ENCODE peak calls at places on chromosomes 2 and 18, in seven cellular contexts. I is pancreas, U is PC-9, D is upper lobe of right lung, L is GM23248, C is osteoblast, M is lower lobe of right lung. J is an unnamed sample.

GRCh38 chr2:223078482-223078881 is 26.5 kb downstream of the KCNE4 start:
- DNase-seq in I (no peak), U (no peak), D (no peak), L (no peak), C (no peak), M (no peak), J (no peak)

GRCh38 chr2:190477563-190478454 is 56.7 kb downstream of the NEMP2 start:
- DNase-seq in I (no peak), U (no peak), D (no peak), L (peak; percentile 16), C (no peak), M (no peak), J (no peak)

GRCh38 chr18:56884511-56884910 is 233.4 kb downstream of the WDR7 start:
- DNase-seq in I (no peak), U (no peak), D (no peak), L (no peak), C (no peak), M (no peak), J (no peak)

GRCh38 chr2:37365669-37366068 is 21.2 kb downstream of the QPCT start:
- DNase-seq in I (no peak), U (peak; percentile 76), D (no peak), L (peak; percentile 48), C (peak; percentile 61), M (no peak), J (no peak)

GRCh38 chr2:2599441-2599840 is 268.4 kb upstream of the MYT1L start:
- DNase-seq in I (no peak), U (no peak), D (no peak), L (no peak), C (no peak), M (no peak), J (no peak)

GRCh38 chr2:224121406-224122067 is 82.5 kb upstream of the SERPINE2 start:
- DNase-seq in I (no peak), U (no peak), D (no peak), L (no peak), C (no peak), M (no peak), J (no peak)

GRCh38 chr18:46772396-46772795 is 15.5 kb upstream of the ST8SIA5 start:
- DNase-seq in I (no peak), U (no peak), D (no peak), L (no peak), C (no peak), M (no peak), J (no peak)

GRCh38 chr2:220147186-220147585 is 519.8 kb downstream of the SLC4A3 start:
- DNase-seq in I (no peak), U (no peak), D (no peak), L (peak; percentile 75), C (peak; percentile 76), M (no peak), J (no peak)

GRCh38 chr2:169509230-169509917 is at the start of gene KLHL41:
- DNase-seq in I (no peak), U (no peak), D (no peak), L (peak; percentile 48), C (no peak), M (no peak), J (no peak)

GRCh38 chr2:70975237-70975636 is 3.2 kb upstream of the ANKRD53 start:
- DNase-seq in I (no peak), U (no peak), D (no peak), L (no peak), C (peak; percentile 22), M (no peak), J (no peak)

GRCh38 chr2:174120346-174120745 is 128.0 kb downstream of the OLA1 start:
- DNase-seq in I (no peak), U (peak; percentile 86), D (no peak), L (peak; percentile 38), C (no peak), M (no peak), J (no peak)

GRCh38 chr18:11946756-11947155 is 34.6 kb upstream of the IMPA2 start:
- DNase-seq in I (no peak), U (no peak), D (no peak), L (peak; percentile 75), C (no peak), M (no peak), J (peak; percentile 64)

GRCh38 chr2:239161711-239162140 is 239.1 kb downstream of the HDAC4 start:
- DNase-seq in I (peak; percentile 38), U (no peak), D (peak; percentile 58), L (no peak), C (no peak), M (peak; percentile 22), J (peak; percentile 44)

GRCh38 chr2:100742884-100743283 is 77.1 kb upstream of the NPAS2 start:
- DNase-seq in I (no peak), U (no peak), D (no peak), L (peak; percentile 94), C (peak; percentile 79), M (no peak), J (peak; percentile 35)

GRCh38 chr2:127685410-127686110 is 10.2 kb upstream of the LIMS2 start:
- DNase-seq in I (no peak), U (no peak), D (no peak), L (no peak), C (peak; percentile 47), M (no peak), J (no peak)

GRCh38 chr2:10665833-10666232 is 23.9 kb downstream of the NOL10 start:
- DNase-seq in I (no peak), U (no peak), D (no peak), L (no peak), C (no peak), M (no peak), J (no peak)

GRCh38 chr2:144403940-144404339 is 116.0 kb downstream of the ZEB2 start:
- DNase-seq in I (no peak), U (no peak), D (peak; percentile 60), L (no peak), C (no peak), M (no peak), J (peak; percentile 31)

GRCh38 chr2:20196053-20196880 is 28.7 kb downstream of the SDC1 start:
- DNase-seq in I (no peak), U (no peak), D (peak; percentile 90), L (no peak), C (no peak), M (peak; percentile 85), J (no peak)

GRCh38 chr2:92073815-92074548 is 2797.2 kb upstream of the TEKT4 start:
- DNase-seq in I (peak; percentile 43), U (no peak), D (peak; percentile 32), L (no peak), C (no peak), M (peak; percentile 14), J (no peak)

GRCh38 chr2:5692561-5693287 is 540 bp downstream of the SOX11 start:
- DNase-seq in I (peak; percentile 58), U (no peak), D (no peak), L (peak; percentile 17), C (peak; percentile 85), M (no peak), J (peak; percentile 50)

GRCh38 chr2:16373341-16373740 is 292.3 kb downstream of the CYRIA start:
- DNase-seq in I (no peak), U (no peak), D (no peak), L (no peak), C (no peak), M (no peak), J (no peak)

GRCh38 chr2:169358016-169358415 is 4.3 kb downstream of the LRP2 start:
- DNase-seq in I (no peak), U (no peak), D (no peak), L (no peak), C (no peak), M (no peak), J (no peak)

GRCh38 chr18:39752351-39752750 is 2186.8 kb upstream of the CELF4 start:
- DNase-seq in I (no peak), U (no peak), D (no peak), L (no peak), C (no peak), M (no peak), J (no peak)

GRCh38 chr2:24875901-24876300 is 44.1 kb downstream of the ADCY3 start:
- DNase-seq in I (no peak), U (no peak), D (no peak), L (no peak), C (no peak), M (no peak), J (no peak)

GRCh38 chr2:27115485-27115884 is 3.4 kb downstream of the CGREF1 start:
- DNase-seq in I (no peak), U (no peak), D (no peak), L (no peak), C (peak; percentile 29), M (no peak), J (no peak)

GRCh38 chr2:157838442-157839161 is 37.5 kb downstream of the ACVR1 start:
- DNase-seq in I (peak; percentile 61), U (no peak), D (no peak), L (peak; percentile 80), C (peak; percentile 70), M (no peak), J (peak; percentile 50)

GRCh38 chr2:239815638-239816035 is 209.5 kb downstream of the NDUFA10 start:
- DNase-seq in I (no peak), U (no peak), D (no peak), L (no peak), C (no peak), M (no peak), J (no peak)

GRCh38 chr18:76866631-76867030 is 44.3 kb downstream of the ZNF236 start:
- DNase-seq in I (no peak), U (no peak), D (no peak), L (no peak), C (no peak), M (no peak), J (no peak)

GRCh38 chr2:23546913-23547312 is 161.9 kb downstream of the KLHL29 start:
- DNase-seq in I (no peak), U (no peak), D (no peak), L (no peak), C (peak; percentile 11), M (no peak), J (no peak)
- H3K27ac ChIP-seq in I (no peak overlapping the region), U (no peak overlapping the region), D (no peak overlapping the region), L (no peak overlapping the region), C (no peak overlapping the region), M (no peak overlapping the region), J (no peak overlapping the region)

GRCh38 chr2:107473145-107473544 is 353.5 kb upstream of the RGPD4 start:
- DNase-seq in I (no peak), U (no peak), D (no peak), L (no peak), C (no peak), M (no peak), J (no peak)

DNA sequence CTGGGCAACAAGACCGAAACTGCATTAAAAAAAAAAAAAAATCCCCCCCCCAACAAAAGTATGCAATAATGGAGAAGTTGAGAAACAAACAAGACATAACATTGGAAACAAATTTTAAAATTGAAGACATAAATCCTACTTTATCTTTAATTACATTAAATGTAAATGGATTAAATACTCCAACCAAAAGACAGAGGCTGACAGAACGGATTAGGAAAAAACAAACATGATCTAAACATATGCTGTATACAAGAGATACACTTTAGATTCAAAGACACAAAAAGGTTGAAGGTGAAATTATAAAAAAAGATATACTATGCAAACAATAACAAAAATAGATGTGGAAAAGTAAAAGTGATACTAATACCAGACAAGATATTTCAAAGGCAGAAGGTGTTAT is 350.8 kb upstream of the RGPD4 start:
- DNase-seq in I (no peak), U (no peak), D (no peak), L (no peak), C (no peak), M (no peak), J (no peak)
- H3K9me3 ChIP-seq in I (no peaks in the 10 kb centered on the region), U (no peaks in the 10 kb centered on the region), D (peaks cover 10% of the 10 kb centered on the region), L (no peaks in the 10 kb centered on the region), C (no peaks in the 10 kb centered on the region), M (peaks cover 13% of the 10 kb centered on the region), J (peaks cover 18% of the 10 kb centered on the region)

GRCh38 chr2:73982140-73982617 is 2.5 kb upstream of the TET3 start:
- DNase-seq in I (no peak), U (no peak), D (no peak), L (peak; percentile 88), C (peak; percentile 93), M (no peak), J (peak; percentile 41)
- H3K27ac ChIP-seq in I (no peak overlapping the region), U (no peak overlapping the region), D (peak overlapping the region; percentile 44), L (peak overlapping the region; percentile 26), C (no peak overlapping the region), M (peak overlapping the region; percentile 92), J (peak overlapping the region; percentile 36)

GRCh38 chr2:150292807-150293206 is 194.7 kb downstream of the RND3 start:
- DNase-seq in I (no peak), U (no peak), D (no peak), L (peak; percentile 39), C (no peak), M (no peak), J (no peak)
- H3K9me3 ChIP-seq in I (no peaks in the 10 kb centered on the region), U (no peaks in the 10 kb centered on the region), D (no peaks in the 10 kb centered on the region), L (no peaks in the 10 kb centered on the region), C (no peaks in the 10 kb centered on the region), M (no peaks in the 10 kb centered on the region), J (no peaks in the 10 kb centered on the region)